ENCODE peak calls at places on chromosomes 1 and 21, in ten cellular contexts. One of them, this sample, is unnamed.

GRCh38 chr21:29382029-29382654 is 83.4 kb downstream of the BACH1 start:
- DNase-seq in endothelial cell of umbilical vein: peak
- DNase-seq in sigmoid colon: no peak
- DNase-seq in esophagus squamous epithelium: no peak
- DNase-seq in heart left ventricle: no peak
- DNase-seq in ovary: no peak
- DNase-seq in A549: peak
- DNase-seq in uterus: no peak
- DNase-seq in K562: no peak
- DNase-seq in right lobe of liver: no peak
- DNase-seq in this sample: no peak

GRCh38 chr1:197269053-197269452 is 1.0 kb downstream of the CRB1 start:
- DNase-seq in sigmoid colon: no peak
- DNase-seq in A549: no peak
- DNase-seq in esophagus squamous epithelium: no peak
- DNase-seq in heart left ventricle: no peak
- DNase-seq in uterus: no peak
- DNase-seq in ovary: no peak
- DNase-seq in endothelial cell of umbilical vein: no peak
- DNase-seq in right lobe of liver: no peak
- DNase-seq in K562: no peak
- DNase-seq in this sample: no peak

GRCh38 chr1:156492591-156493080 is 7.9 kb downstream of the MEF2D start:
- DNase-seq in endothelial cell of umbilical vein: no peak
- DNase-seq in uterus: no peak
- DNase-seq in esophagus squamous epithelium: no peak
- DNase-seq in right lobe of liver: no peak
- DNase-seq in sigmoid colon: no peak
- DNase-seq in A549: no peak
- DNase-seq in ovary: no peak
- DNase-seq in heart left ventricle: peak
- DNase-seq in K562: peak
- DNase-seq in this sample: peak

GRCh38 chr21:37808261-37808660 is 108.0 kb downstream of the KCNJ6 start:
- DNase-seq in A549: no peak
- DNase-seq in sigmoid colon: no peak
- DNase-seq in right lobe of liver: no peak
- DNase-seq in heart left ventricle: no peak
- DNase-seq in uterus: no peak
- DNase-seq in esophagus squamous epithelium: no peak
- DNase-seq in endothelial cell of umbilical vein: no peak
- DNase-seq in K562: no peak
- DNase-seq in ovary: no peak
- DNase-seq in this sample: no peak

GRCh38 chr21:34181418-34181817 is 108.0 kb downstream of the MRPS6 start:
- DNase-seq in K562: no peak
- DNase-seq in sigmoid colon: peak
- DNase-seq in right lobe of liver: no peak
- DNase-seq in A549: no peak
- DNase-seq in heart left ventricle: peak
- DNase-seq in uterus: no peak
- DNase-seq in ovary: no peak
- DNase-seq in endothelial cell of umbilical vein: no peak
- DNase-seq in esophagus squamous epithelium: no peak
- DNase-seq in this sample: no peak

GRCh38 chr1:83959824-83960441 is 39.0 kb downstream of the TTLL7 start:
- DNase-seq in A549: no peak
- DNase-seq in endothelial cell of umbilical vein: no peak
- DNase-seq in right lobe of liver: no peak
- DNase-seq in heart left ventricle: no peak
- DNase-seq in sigmoid colon: no peak
- DNase-seq in uterus: no peak
- DNase-seq in K562: no peak
- DNase-seq in esophagus squamous epithelium: no peak
- DNase-seq in ovary: no peak
- DNase-seq in this sample: no peak

GRCh38 chr1:103337779-103338178 is 187.7 kb upstream of the RNPC3 start:
- DNase-seq in sigmoid colon: no peak
- DNase-seq in right lobe of liver: no peak
- DNase-seq in heart left ventricle: no peak
- DNase-seq in ovary: no peak
- DNase-seq in uterus: no peak
- DNase-seq in esophagus squamous epithelium: no peak
- DNase-seq in K562: no peak
- DNase-seq in endothelial cell of umbilical vein: no peak
- DNase-seq in A549: no peak
- DNase-seq in this sample: no peak

GRCh38 chr1:26378088-26378878 is 5.7 kb upstream of the ZNF683 start:
- DNase-seq in uterus: no peak
- DNase-seq in A549: peak
- DNase-seq in heart left ventricle: no peak
- DNase-seq in sigmoid colon: peak
- DNase-seq in ovary: no peak
- DNase-seq in esophagus squamous epithelium: no peak
- DNase-seq in right lobe of liver: no peak
- DNase-seq in endothelial cell of umbilical vein: peak
- DNase-seq in K562: peak
- DNase-seq in this sample: peak

GRCh38 chr1:8653878-8654277 is 163.6 kb downstream of the RERE start:
- DNase-seq in A549: no peak
- DNase-seq in ovary: no peak
- DNase-seq in right lobe of liver: no peak
- DNase-seq in uterus: no peak
- DNase-seq in esophagus squamous epithelium: no peak
- DNase-seq in endothelial cell of umbilical vein: no peak
- DNase-seq in sigmoid colon: no peak
- DNase-seq in K562: no peak
- DNase-seq in heart left ventricle: no peak
- DNase-seq in this sample: no peak

GRCh38 chr21:15422761-15423160 is 307.0 kb upstream of the USP25 start:
- DNase-seq in A549: no peak
- DNase-seq in sigmoid colon: no peak
- DNase-seq in ovary: no peak
- DNase-seq in right lobe of liver: no peak
- DNase-seq in esophagus squamous epithelium: no peak
- DNase-seq in heart left ventricle: no peak
- DNase-seq in uterus: no peak
- DNase-seq in K562: no peak
- DNase-seq in endothelial cell of umbilical vein: no peak
- DNase-seq in this sample: no peak

GRCh38 chr21:15421947-15422346 is 307.8 kb upstream of the USP25 start:
- DNase-seq in esophagus squamous epithelium: no peak
- DNase-seq in A549: no peak
- DNase-seq in ovary: no peak
- DNase-seq in endothelial cell of umbilical vein: no peak
- DNase-seq in uterus: no peak
- DNase-seq in K562: no peak
- DNase-seq in right lobe of liver: no peak
- DNase-seq in sigmoid colon: no peak
- DNase-seq in heart left ventricle: no peak
- DNase-seq in this sample: no peak

GRCh38 chr21:15423676-15424445 is 305.9 kb upstream of the USP25 start:
- DNase-seq in right lobe of liver: no peak
- DNase-seq in K562: no peak
- DNase-seq in esophagus squamous epithelium: no peak
- DNase-seq in heart left ventricle: no peak
- DNase-seq in sigmoid colon: no peak
- DNase-seq in A549: no peak
- DNase-seq in ovary: no peak
- DNase-seq in endothelial cell of umbilical vein: no peak
- DNase-seq in uterus: no peak
- DNase-seq in this sample: no peak

GRCh38 chr21:15421521-15421920 is 308.3 kb upstream of the USP25 start:
- DNase-seq in ovary: no peak
- DNase-seq in heart left ventricle: no peak
- DNase-seq in right lobe of liver: no peak
- DNase-seq in K562: no peak
- DNase-seq in esophagus squamous epithelium: no peak
- DNase-seq in endothelial cell of umbilical vein: no peak
- DNase-seq in A549: no peak
- DNase-seq in sigmoid colon: no peak
- DNase-seq in uterus: no peak
- DNase-seq in this sample: no peak

GRCh38 chr21:15425049-15425448 is 304.7 kb upstream of the USP25 start:
- DNase-seq in sigmoid colon: no peak
- DNase-seq in uterus: no peak
- DNase-seq in heart left ventricle: no peak
- DNase-seq in endothelial cell of umbilical vein: no peak
- DNase-seq in right lobe of liver: no peak
- DNase-seq in ovary: no peak
- DNase-seq in K562: no peak
- DNase-seq in esophagus squamous epithelium: no peak
- DNase-seq in A549: no peak
- DNase-seq in this sample: no peak
- H3K27ac ChIP-seq in sigmoid colon: no peak
- H3K27ac ChIP-seq in uterus: no peak
- H3K27ac ChIP-seq in heart left ventricle: no peak
- H3K27ac ChIP-seq in endothelial cell of umbilical vein: no peak
- H3K27ac ChIP-seq in right lobe of liver: no peak
- H3K27ac ChIP-seq in ovary: no peak
- H3K27ac ChIP-seq in K562: no peak
- H3K27ac ChIP-seq in esophagus squamous epithelium: no peak
- H3K27ac ChIP-seq in A549: no peak
- H3K27ac ChIP-seq in this sample: no peak

GRCh38 chr1:153697873-153698647 is 19.6 kb downstream of the NPR1 start:
- DNase-seq in endothelial cell of umbilical vein: peak
- DNase-seq in ovary: peak
- DNase-seq in heart left ventricle: peak
- DNase-seq in sigmoid colon: peak
- DNase-seq in K562: peak
- DNase-seq in A549: no peak
- DNase-seq in esophagus squamous epithelium: no peak
- DNase-seq in right lobe of liver: peak
- DNase-seq in uterus: peak
- DNase-seq in this sample: peak

GRCh38 chr1:153696741-153697140 is 18.3 kb downstream of the NPR1 start:
- DNase-seq in heart left ventricle: no peak
- DNase-seq in esophagus squamous epithelium: no peak
- DNase-seq in A549: no peak
- DNase-seq in ovary: no peak
- DNase-seq in right lobe of liver: no peak
- DNase-seq in endothelial cell of umbilical vein: no peak
- DNase-seq in uterus: no peak
- DNase-seq in sigmoid colon: no peak
- DNase-seq in K562: no peak
- DNase-seq in this sample: no peak

GRCh38 chr1:153698648-153699004 is 20.1 kb downstream of the NPR1 start:
- DNase-seq in heart left ventricle: no peak
- DNase-seq in endothelial cell of umbilical vein: no peak
- DNase-seq in ovary: no peak
- DNase-seq in A549: no peak
- DNase-seq in esophagus squamous epithelium: no peak
- DNase-seq in uterus: no peak
- DNase-seq in K562: no peak
- DNase-seq in sigmoid colon: no peak
- DNase-seq in right lobe of liver: no peak
- DNase-seq in this sample: no peak

GRCh38 chr1:153699116-153699515 is 20.6 kb downstream of the NPR1 start:
- DNase-seq in esophagus squamous epithelium: no peak
- DNase-seq in right lobe of liver: no peak
- DNase-seq in uterus: no peak
- DNase-seq in endothelial cell of umbilical vein: no peak
- DNase-seq in heart left ventricle: no peak
- DNase-seq in A549: no peak
- DNase-seq in ovary: no peak
- DNase-seq in K562: no peak
- DNase-seq in sigmoid colon: no peak
- DNase-seq in this sample: no peak

DNA sequence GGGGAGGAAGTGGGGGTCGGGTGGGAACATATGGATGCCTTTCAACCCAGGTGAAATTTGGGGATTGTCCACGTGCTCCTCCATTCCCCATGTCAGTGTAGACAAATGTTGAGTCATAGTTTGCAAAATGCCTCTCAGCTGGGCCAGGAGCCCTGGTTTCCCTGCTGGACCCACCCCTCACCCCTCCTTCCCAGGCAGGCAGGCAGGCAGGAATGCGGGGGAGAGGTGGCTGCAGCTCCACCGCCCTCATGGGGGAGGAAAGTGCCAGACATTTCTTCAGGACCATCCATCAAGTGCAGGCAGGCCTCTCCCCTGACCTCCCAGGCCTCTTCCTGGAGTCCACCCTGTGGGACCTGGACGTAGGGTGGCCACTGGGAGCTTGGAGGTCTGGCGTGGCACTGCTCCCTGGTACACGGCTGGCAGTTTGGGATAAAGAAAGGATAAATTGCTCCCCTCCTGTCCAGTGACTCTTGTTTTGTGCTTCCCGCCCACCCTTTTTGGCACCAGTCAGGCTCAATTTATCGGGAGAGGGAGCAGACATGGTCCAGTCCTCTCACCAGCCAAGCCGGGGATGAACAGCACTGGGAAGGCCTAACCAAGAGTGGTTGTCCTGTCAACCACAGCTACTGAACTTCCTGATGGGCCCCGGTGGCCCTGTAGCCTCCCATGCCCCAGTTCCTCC is 18.8 kb downstream of the NPR1 start:
- DNase-seq in A549: no peak
- DNase-seq in heart left ventricle: peak
- DNase-seq in K562: peak
- DNase-seq in esophagus squamous epithelium: no peak
- DNase-seq in uterus: peak
- DNase-seq in sigmoid colon: peak
- DNase-seq in endothelial cell of umbilical vein: peak
- DNase-seq in right lobe of liver: no peak
- DNase-seq in ovary: peak
- DNase-seq in this sample: no peak
- TF ChIP-seq POLR2A in A549: no peak
- TF ChIP-seq POLR2A in heart left ventricle: no peak
- TF ChIP-seq POLR2A in K562: peak
- TF ChIP-seq POLR2A in esophagus squamous epithelium: no peak
- TF ChIP-seq POLR2A in uterus: peak
- TF ChIP-seq POLR2A in sigmoid colon: no peak
- TF ChIP-seq POLR2A in endothelial cell of umbilical vein: no peak
- TF ChIP-seq POLR2A in right lobe of liver: no peak
- TF ChIP-seq POLR2A in ovary: peak
- TF ChIP-seq POLR2A in this sample: no peak

DNA sequence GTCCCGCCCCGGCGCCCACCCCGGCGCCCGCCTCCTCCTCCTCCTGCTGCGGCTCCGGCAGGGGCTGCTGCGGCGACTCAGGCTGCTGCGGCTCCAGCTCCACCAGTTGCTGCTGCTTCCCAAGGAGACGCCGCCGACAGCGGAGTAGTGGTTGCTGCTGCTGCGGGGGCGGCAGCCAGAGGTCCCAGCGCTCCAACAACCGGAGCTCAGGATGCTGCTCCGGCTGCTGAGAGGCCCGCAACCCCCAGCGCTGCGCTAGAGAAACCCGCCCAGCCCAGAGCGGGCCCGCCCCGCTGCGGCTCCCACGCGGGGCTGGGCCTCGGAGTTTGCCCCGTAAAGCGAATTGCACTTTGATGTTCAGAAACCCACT is 1.2 kb downstream of the CRCT1 start:
- DNase-seq in right lobe of liver: no peak
- DNase-seq in endothelial cell of umbilical vein: no peak
- DNase-seq in heart left ventricle: no peak
- DNase-seq in A549: no peak
- DNase-seq in K562: no peak
- DNase-seq in esophagus squamous epithelium: no peak
- DNase-seq in ovary: no peak
- DNase-seq in uterus: no peak
- DNase-seq in sigmoid colon: no peak
- DNase-seq in this sample: no peak
- H3K4me3 ChIP-seq in right lobe of liver: no peak
- H3K4me3 ChIP-seq in endothelial cell of umbilical vein: no peak
- H3K4me3 ChIP-seq in heart left ventricle: peak
- H3K4me3 ChIP-seq in A549: no peak
- H3K4me3 ChIP-seq in K562: no peak
- H3K4me3 ChIP-seq in esophagus squamous epithelium: peak
- H3K4me3 ChIP-seq in ovary: no peak
- H3K4me3 ChIP-seq in uterus: no peak
- H3K4me3 ChIP-seq in sigmoid colon: peak
- H3K4me3 ChIP-seq in this sample: no peak

GRCh38 chr1:94922756-94923465 is 4.0 kb downstream of the CNN3 start:
- DNase-seq in K562: no peak
- DNase-seq in ovary: no peak
- DNase-seq in right lobe of liver: no peak
- DNase-seq in esophagus squamous epithelium: no peak
- DNase-seq in sigmoid colon: no peak
- DNase-seq in heart left ventricle: no peak
- DNase-seq in uterus: no peak
- DNase-seq in A549: no peak
- DNase-seq in endothelial cell of umbilical vein: no peak
- DNase-seq in this sample: peak
- H3K27ac ChIP-seq in K562: no peak
- H3K27ac ChIP-seq in ovary: no peak
- H3K27ac ChIP-seq in right lobe of liver: no peak
- H3K27ac ChIP-seq in esophagus squamous epithelium: peak
- H3K27ac ChIP-seq in sigmoid colon: peak
- H3K27ac ChIP-seq in heart left ventricle: no peak
- H3K27ac ChIP-seq in uterus: peak
- H3K27ac ChIP-seq in A549: no peak
- H3K27ac ChIP-seq in endothelial cell of umbilical vein: no peak
- H3K27ac ChIP-seq in this sample: peak

This sample was measured in thyroid gland.